ENCODE peak calls at places on chromosomes 7 and 10, in ten cellular contexts. A is transverse colon, N is stomach, R is suprapubic skin, V is sigmoid colon, T is ovary, L is A549, O is K562, E is HepG2, X is tibial nerve. Q is an unnamed sample.

GRCh38 chr7:117157121-117157870 is 165.6 kb downstream of the WNT2 start:
- DNase-seq in E (no peak), X (no peak), R (no peak), V (no peak), T (peak), O (no peak), A (no peak), L (peak), N (no peak), Q (peak)

GRCh38 chr7:27245798-27246691 is 3.4 kb downstream of the EVX1 start:
- DNase-seq in X (no peak), R (no peak), L (no peak), O (no peak), A (peak), E (no peak), T (no peak), N (no peak), V (no peak), Q (peak)

GRCh38 chr10:76408646-76409045 is 977.2 kb downstream of the LRMDA start:
- DNase-seq in L (no peak), V (no peak), T (no peak), X (no peak), A (no peak), N (no peak), R (no peak), O (no peak), E (no peak), Q (no peak)

GRCh38 chr7:1940402-1940786 is 270.3 kb downstream of the ELFN1 start:
- DNase-seq in L (no peak), E (no peak), A (peak), V (peak), N (peak), X (no peak), T (no peak), R (no peak), O (peak), Q (peak)

GRCh38 chr7:115094163-115094562 is 172.3 kb downstream of the MDFIC start:
- DNase-seq in L (no peak), X (no peak), T (no peak), O (no peak), R (no peak), A (no peak), E (no peak), N (no peak), V (no peak), Q (no peak)

GRCh38 chr7:156143683-156144082 is 331.4 kb upstream of the SHH start:
- DNase-seq in A (no peak), O (no peak), L (no peak), V (no peak), X (no peak), N (no peak), T (no peak), R (no peak), E (no peak), Q (no peak)

GRCh38 chr10:106712988-106713387 is 451.5 kb downstream of the SORCS1 start:
- DNase-seq in A (no peak), R (no peak), L (no peak), N (no peak), X (no peak), T (no peak), O (no peak), V (no peak), E (no peak), Q (no peak)

GRCh38 chr10:99941942-99942835 is 67.6 kb downstream of the DNMBP start:
- DNase-seq in O (no peak), N (no peak), X (no peak), L (no peak), A (no peak), V (no peak), T (peak), R (no peak), E (no peak), Q (no peak)

GRCh38 chr10:100516847-100517246 is 2.8 kb downstream of the SEC31B start:
- DNase-seq in V (no peak), A (no peak), X (no peak), E (peak), T (no peak), O (peak), L (peak), R (no peak), N (no peak), Q (no peak)

GRCh38 chr10:126448091-126448490 is 59.8 kb upstream of the ADAM12 start:
- DNase-seq in E (no peak), V (no peak), L (no peak), O (no peak), A (no peak), X (no peak), N (no peak), T (no peak), R (no peak), Q (no peak)

GRCh38 chr7:70410134-70410750 is 721.7 kb upstream of the GALNT17 start:
- DNase-seq in O (no peak), T (no peak), V (no peak), L (no peak), E (no peak), N (no peak), R (no peak), A (no peak), X (no peak), Q (no peak)

GRCh38 chr7:44712012-44712411 is 36.6 kb upstream of the ZMIZ2 start:
- DNase-seq in R (no peak), A (no peak), T (no peak), E (peak), X (no peak), N (no peak), V (no peak), L (no peak), O (peak), Q (peak)

GRCh38 chr7:5690931-5691461 is 90.5 kb downstream of the RNF216 start:
- DNase-seq in X (no peak), T (peak), E (no peak), N (no peak), A (no peak), L (no peak), R (no peak), O (no peak), V (peak), Q (no peak)

GRCh38 chr10:30554443-30554831 is 75.1 kb downstream of the LYZL2 start:
- DNase-seq in L (no peak), V (no peak), R (no peak), O (no peak), E (no peak), N (no peak), X (no peak), T (no peak), A (no peak), Q (no peak)

GRCh38 chr10:100654835-100655759 is 90.3 kb upstream of the PAX2 start:
- DNase-seq in N (no peak), A (no peak), O (no peak), R (no peak), V (no peak), L (no peak), X (no peak), E (no peak), T (no peak), Q (no peak)

GRCh38 chr7:5421626-5422323 is 1.9 kb downstream of the TNRC18 start:
- DNase-seq in E (peak), V (peak), A (peak), X (peak), L (peak), R (no peak), N (peak), O (peak), T (peak), Q (peak)

GRCh38 chr7:43572516-43573049 is 10.3 kb upstream of the STK17A start:
- DNase-seq in L (peak), R (no peak), V (peak), N (no peak), A (peak), E (no peak), X (no peak), T (no peak), O (peak), Q (no peak)

GRCh38 chr7:93196331-93196730 is 29.9 kb downstream of the HEPACAM2 start:
- DNase-seq in T (no peak), X (no peak), O (no peak), R (no peak), N (no peak), V (no peak), A (peak), E (no peak), L (no peak), Q (no peak)

GRCh38 chr7:126700807-126701604 is 551.7 kb downstream of the GRM8 start:
- DNase-seq in O (peak), L (peak), V (no peak), E (peak), A (peak), T (no peak), X (no peak), R (no peak), N (no peak), Q (no peak)

GRCh38 chr7:45663965-45664623 is 89.9 kb downstream of the ADCY1 start:
- DNase-seq in R (no peak), L (no peak), X (no peak), A (no peak), N (peak), T (no peak), O (no peak), V (no peak), E (no peak), Q (no peak)

GRCh38 chr10:86944471-86944870 is 12.9 kb downstream of the MMRN2 start:
- DNase-seq in O (no peak), V (peak), T (no peak), X (no peak), R (peak), L (no peak), E (no peak), N (no peak), A (no peak), Q (no peak)

GRCh38 chr7:95950698-95951097 is 178.3 kb downstream of the DYNC1I1 start:
- DNase-seq in X (no peak), N (no peak), E (no peak), O (no peak), R (no peak), T (no peak), A (no peak), L (no peak), V (no peak), Q (no peak)

GRCh38 chr7:84314263-84314662 is 119.7 kb upstream of the SEMA3A start:
- DNase-seq in R (no peak), E (no peak), T (no peak), N (no peak), L (no peak), O (no peak), A (no peak), V (no peak), X (no peak), Q (no peak)

GRCh38 chr10:59793924-59794323 is 40.7 kb upstream of the MRLN start:
- DNase-seq in L (no peak), E (no peak), X (no peak), V (no peak), O (no peak), T (no peak), N (no peak), A (no peak), R (no peak), Q (no peak)
- TF ChIP-seq EP300 in L (no peak), E (no peak), X (no peak), V (no peak), O (no peak), T (no peak), N (no peak), A (no peak), R (no peak), Q (no peak)

GRCh38 chr10:62049815-62050626 is 148.5 kb downstream of the ARID5B start:
- DNase-seq in V (no peak), N (no peak), L (no peak), A (no peak), X (no peak), O (no peak), E (no peak), R (no peak), T (no peak), Q (no peak)

GRCh38 chr10:62052276-62052675 is 150.8 kb downstream of the ARID5B start:
- DNase-seq in A (no peak), L (no peak), O (no peak), E (no peak), N (no peak), T (no peak), R (no peak), V (no peak), X (no peak), Q (no peak)

GRCh38 chr10:62050627-62050924 is 149.1 kb downstream of the ARID5B start:
- DNase-seq in R (no peak), A (no peak), L (no peak), E (no peak), O (no peak), N (no peak), X (no peak), T (no peak), V (no peak), Q (no peak)

GRCh38 chr10:62048919-62049636 is 147.6 kb downstream of the ARID5B start:
- DNase-seq in T (peak), V (peak), A (peak), R (peak), O (peak), X (peak), N (peak), L (peak), E (peak), Q (peak)

DNA sequence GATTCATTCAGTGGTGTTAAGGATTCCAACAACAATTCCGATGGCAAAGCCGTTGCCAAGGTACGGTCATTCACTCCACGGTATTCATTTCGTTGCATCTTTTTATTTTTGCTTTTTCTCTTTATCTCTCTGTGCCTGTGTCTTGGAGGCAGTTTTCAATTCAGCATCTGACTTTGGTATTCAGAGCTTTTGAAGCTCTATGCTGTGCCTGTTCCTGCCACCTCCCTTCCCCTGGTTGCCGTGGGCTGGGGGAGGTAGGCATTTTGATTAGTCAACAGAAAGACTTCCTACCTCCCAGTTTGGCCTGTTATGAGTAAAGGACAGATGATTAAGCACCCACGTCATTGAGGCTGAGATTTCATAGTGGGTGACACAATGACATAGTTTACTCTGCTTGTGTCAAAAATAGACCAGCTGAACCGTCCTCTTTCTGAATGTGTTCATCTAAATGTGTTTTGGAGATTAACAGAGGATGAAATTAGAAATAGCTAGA is 149.5 kb downstream of the ARID5B start:
- DNase-seq in E (peak), N (peak), V (no peak), T (no peak), X (no peak), O (peak), A (peak), L (peak), R (peak), Q (no peak)
- TF ChIP-seq POLR2A in E (no peak), N (no peak), V (no peak), T (no peak), X (peak), O (no peak), A (peak), L (no peak), R (no peak), Q (peak)

DNA sequence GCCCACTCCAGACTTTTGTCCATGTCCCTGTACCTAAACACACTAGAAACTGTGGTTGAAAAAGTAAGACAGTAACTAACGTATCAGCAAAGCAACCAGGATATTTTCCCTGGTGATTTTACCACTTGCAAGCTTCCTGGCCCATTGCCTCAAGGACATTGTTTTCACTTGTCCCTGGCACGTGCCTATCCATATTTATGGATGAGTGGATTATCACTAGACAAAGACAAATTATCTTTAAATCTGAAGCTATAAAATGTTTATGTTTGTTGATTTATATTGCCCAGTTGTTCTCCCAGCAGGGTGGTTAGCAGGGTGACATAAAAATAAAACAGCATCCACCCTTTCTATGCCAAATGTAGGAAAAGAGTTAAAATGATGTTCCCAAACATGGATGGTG is 93.2 kb upstream of the STEAP1 start:
- DNase-seq in R (no peak), O (no peak), A (no peak), X (no peak), N (no peak), T (no peak), L (no peak), V (no peak), E (no peak), Q (no peak)
- TF ChIP-seq EP300 in R (no peak), O (no peak), A (no peak), X (no peak), N (no peak), T (no peak), L (no peak), V (no peak), E (no peak), Q (no peak)

GRCh38 chr10:23095404-23095965 is at the start of gene MSRB2:
- DNase-seq in T (peak), V (peak), E (peak), R (peak), O (peak), A (peak), L (peak), X (peak), N (peak), Q (peak)
- TF ChIP-seq POLR2A in T (peak), V (peak), E (peak), R (peak), O (peak), A (peak), L (peak), X (peak), N (no peak), Q (peak)

GRCh38 chr7:100372694-100373093 is 593 bp upstream of the PILRA start:
- DNase-seq in E (no peak), L (no peak), T (no peak), O (no peak), V (no peak), A (no peak), X (no peak), R (no peak), N (no peak), Q (peak)

GRCh38 chr7:100372256-100372655 is 1.0 kb upstream of the PILRA start:
- DNase-seq in R (no peak), X (no peak), T (no peak), N (no peak), E (no peak), O (no peak), V (no peak), L (no peak), A (no peak), Q (peak)

GRCh38 chr7:100374601-100375000 is 1.3 kb downstream of the PILRA start:
- DNase-seq in O (no peak), L (no peak), X (no peak), V (no peak), E (no peak), T (no peak), N (no peak), R (no peak), A (no peak), Q (peak)

GRCh38 chr7:100371561-100372171 is 1.6 kb upstream of the PILRA start:
- DNase-seq in V (no peak), N (no peak), E (no peak), R (no peak), L (no peak), T (no peak), A (no peak), O (no peak), X (no peak), Q (no peak)

DNA sequence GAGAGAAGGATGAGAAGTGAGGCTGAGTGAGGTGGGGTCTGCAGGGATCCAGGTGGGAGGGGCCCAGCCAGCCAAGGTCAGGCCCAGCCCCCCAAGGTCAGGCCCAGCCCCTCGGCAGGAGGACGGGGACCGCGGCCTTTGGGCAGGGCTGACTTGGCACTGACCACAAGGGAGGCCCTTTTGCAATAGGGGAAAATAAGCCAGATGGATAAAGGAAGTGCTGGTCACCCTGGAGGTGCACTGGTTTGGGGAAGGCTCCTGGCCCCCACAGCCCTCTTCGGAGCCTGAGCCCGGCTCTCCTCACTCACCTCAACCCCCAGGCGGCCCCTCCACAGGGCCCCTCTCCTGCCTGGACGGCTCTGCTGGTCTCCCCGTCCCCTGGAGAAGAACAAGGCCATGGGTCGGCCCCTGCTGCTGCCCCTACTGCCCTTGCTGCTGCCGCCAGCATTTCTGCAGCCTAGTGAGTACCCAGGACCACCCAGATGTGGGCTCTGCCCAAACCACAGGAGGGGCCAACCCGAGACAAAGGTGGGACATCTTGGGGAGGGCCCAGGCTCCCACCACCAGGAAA is at the start of gene PILRA:
- DNase-seq in E (no peak), L (no peak), X (no peak), R (no peak), T (no peak), A (no peak), N (no peak), V (no peak), O (no peak), Q (peak)
- TF ChIP-seq EP300 in E (no peak), L (no peak), X (no peak), R (no peak), T (no peak), A (no peak), N (no peak), V (no peak), O (no peak), Q (no peak)

GRCh38 chr10:93874309-93875031 is 19.3 kb upstream of the SLC35G1 start:
- DNase-seq in O (no peak), N (no peak), R (no peak), A (no peak), X (no peak), V (no peak), L (no peak), E (no peak), T (no peak), Q (no peak)

GRCh38 chr10:93872776-93873175 is 21.0 kb upstream of the SLC35G1 start:
- DNase-seq in T (no peak), R (no peak), E (no peak), L (no peak), A (no peak), N (no peak), X (no peak), V (no peak), O (no peak), Q (no peak)

GRCh38 chr10:93875032-93875358 is 18.8 kb upstream of the SLC35G1 start:
- DNase-seq in E (no peak), R (no peak), T (no peak), X (no peak), V (no peak), A (no peak), N (no peak), L (no peak), O (no peak), Q (no peak)

GRCh38 chr10:93873427-93874115 is 20.2 kb upstream of the SLC35G1 start:
- DNase-seq in V (no peak), E (no peak), X (no peak), N (no peak), T (no peak), L (peak), R (no peak), O (no peak), A (no peak), Q (no peak)

GRCh38 chr10:93871805-93872204 is 22.0 kb upstream of the SLC35G1 start:
- DNase-seq in R (no peak), V (no peak), A (no peak), E (no peak), X (no peak), O (no peak), N (no peak), L (no peak), T (no peak), Q (no peak)
- TF ChIP-seq POLR2A in R (no peak), V (no peak), A (no peak), E (no peak), X (no peak), O (no peak), N (no peak), L (no peak), T (no peak), Q (no peak)

GRCh38 chr10:2953495-2953894 is 113.9 kb upstream of the PFKP start:
- DNase-seq in R (no peak), X (no peak), T (no peak), V (no peak), N (no peak), O (no peak), E (no peak), L (no peak), A (no peak), Q (no peak)
- TF ChIP-seq EP300 in R (no peak), X (no peak), T (no peak), V (no peak), N (no peak), O (no peak), E (no peak), L (no peak), A (no peak), Q (no peak)

GRCh38 chr10:4249841-4250496 is 465.0 kb upstream of the KLF6 start:
- DNase-seq in R (no peak), E (no peak), V (no peak), T (no peak), A (no peak), O (no peak), N (no peak), X (no peak), L (no peak), Q (no peak)

GRCh38 chr10:4250497-4250887 is 465.5 kb upstream of the KLF6 start:
- DNase-seq in X (no peak), L (no peak), V (no peak), O (no peak), T (no peak), R (no peak), N (no peak), A (no peak), E (no peak), Q (no peak)

GRCh38 chr10:4243651-4244050 is 458.6 kb upstream of the KLF6 start:
- DNase-seq in O (no peak), V (peak), A (no peak), L (peak), E (no peak), X (no peak), R (no peak), T (no peak), N (no peak), Q (no peak)

GRCh38 chr10:4247379-4247778 is 462.4 kb upstream of the KLF6 start:
- DNase-seq in N (no peak), A (no peak), V (no peak), E (no peak), T (no peak), O (no peak), L (no peak), R (no peak), X (no peak), Q (no peak)

GRCh38 chr10:4246881-4247358 is 461.9 kb upstream of the KLF6 start:
- DNase-seq in E (no peak), L (no peak), O (no peak), T (no peak), X (no peak), R (no peak), N (no peak), A (no peak), V (no peak), Q (no peak)
- TF ChIP-seq POLR2A in E (no peak), L (no peak), O (no peak), T (no peak), X (no peak), R (no peak), N (no peak), A (no peak), V (no peak), Q (no peak)

GRCh38 chr7:29156798-29157461 is 10.6 kb upstream of the CPVL start:
- DNase-seq in V (no peak), A (no peak), N (no peak), L (no peak), E (no peak), R (no peak), X (no peak), T (no peak), O (no peak), Q (no peak)
- TF ChIP-seq EP300 in V (no peak), A (no peak), N (no peak), L (no peak), E (no peak), R (no peak), X (no peak), T (no peak), O (no peak), Q (no peak)